ENCODE peak calls at places on chromosomes 7 and 10, in five cellular contexts. One of them, this sample, is unnamed.

GRCh38 chr10:132681858-132682755 is 103.8 kb downstream of the NKX6-2 start:
- DNase-seq in NCI-H1092: no peak
- DNase-seq in NCI-H2081 treated with DMSO at 0.1 percent for 48 hours: no peak
- DNase-seq in left cardiac atrium: peak; percentile 10
- DNase-seq in kidney glomerular epithelial cell: no peak
- DNase-seq in this sample: no peak

GRCh38 chr10:63166742-63167258 is 33.7 kb downstream of the NRBF2 start:
- DNase-seq in NCI-H1092: peak; percentile 43
- DNase-seq in NCI-H2081 treated with DMSO at 0.1 percent for 48 hours: peak; percentile 14
- DNase-seq in left cardiac atrium: no peak
- DNase-seq in kidney glomerular epithelial cell: peak; percentile 75
- DNase-seq in this sample: peak; percentile 81

GRCh38 chr10:126872768-126873167 is 32.5 kb upstream of the DOCK1 start:
- DNase-seq in NCI-H1092: no peak
- DNase-seq in NCI-H2081 treated with DMSO at 0.1 percent for 48 hours: no peak
- DNase-seq in left cardiac atrium: no peak
- DNase-seq in kidney glomerular epithelial cell: no peak
- DNase-seq in this sample: no peak

GRCh38 chr7:70415179-70415972 is 716.6 kb upstream of the GALNT17 start:
- DNase-seq in NCI-H1092: no peak
- DNase-seq in NCI-H2081 treated with DMSO at 0.1 percent for 48 hours: no peak
- DNase-seq in left cardiac atrium: no peak
- DNase-seq in kidney glomerular epithelial cell: no peak
- DNase-seq in this sample: peak; percentile 13

GRCh38 chr10:98403812-98404504 is 11.0 kb downstream of the PYROXD2 start:
- DNase-seq in NCI-H1092: no peak
- DNase-seq in NCI-H2081 treated with DMSO at 0.1 percent for 48 hours: no peak
- DNase-seq in left cardiac atrium: no peak
- DNase-seq in kidney glomerular epithelial cell: no peak
- DNase-seq in this sample: peak; percentile 77

GRCh38 chr10:127849896-127850295 is 42.8 kb downstream of the CLRN3 start:
- DNase-seq in NCI-H1092: no peak
- DNase-seq in NCI-H2081 treated with DMSO at 0.1 percent for 48 hours: no peak
- DNase-seq in left cardiac atrium: no peak
- DNase-seq in kidney glomerular epithelial cell: no peak
- DNase-seq in this sample: no peak

GRCh38 chr10:3757250-3757637 is 27.8 kb downstream of the KLF6 start:
- DNase-seq in NCI-H1092: no peak
- DNase-seq in NCI-H2081 treated with DMSO at 0.1 percent for 48 hours: no peak
- DNase-seq in left cardiac atrium: no peak
- DNase-seq in kidney glomerular epithelial cell: no peak
- DNase-seq in this sample: peak; percentile 53

GRCh38 chr7:17506090-17506489 is 207.6 kb downstream of the AHR start:
- DNase-seq in NCI-H1092: no peak
- DNase-seq in NCI-H2081 treated with DMSO at 0.1 percent for 48 hours: no peak
- DNase-seq in left cardiac atrium: no peak
- DNase-seq in kidney glomerular epithelial cell: no peak
- DNase-seq in this sample: peak; percentile 77

GRCh38 chr7:4880218-4880617 is 3.3 kb downstream of the RADIL start:
- DNase-seq in NCI-H1092: no peak
- DNase-seq in NCI-H2081 treated with DMSO at 0.1 percent for 48 hours: no peak
- DNase-seq in left cardiac atrium: no peak
- DNase-seq in kidney glomerular epithelial cell: no peak
- DNase-seq in this sample: no peak

GRCh38 chr7:151631149-151631967 is 111.7 kb upstream of the RHEB start:
- DNase-seq in NCI-H1092: peak; percentile 28
- DNase-seq in NCI-H2081 treated with DMSO at 0.1 percent for 48 hours: no peak
- DNase-seq in left cardiac atrium: no peak
- DNase-seq in kidney glomerular epithelial cell: peak; percentile 44
- DNase-seq in this sample: peak; percentile 50

GRCh38 chr10:91589015-91589655 is 43.7 kb downstream of the PPP1R3C start:
- DNase-seq in NCI-H1092: no peak
- DNase-seq in NCI-H2081 treated with DMSO at 0.1 percent for 48 hours: no peak
- DNase-seq in left cardiac atrium: peak; percentile 55
- DNase-seq in kidney glomerular epithelial cell: peak; percentile 38
- DNase-seq in this sample: no peak

GRCh38 chr7:82624337-82624736 is 180.8 kb upstream of the CACNA2D1 start:
- DNase-seq in NCI-H1092: no peak
- DNase-seq in NCI-H2081 treated with DMSO at 0.1 percent for 48 hours: no peak
- DNase-seq in left cardiac atrium: no peak
- DNase-seq in kidney glomerular epithelial cell: no peak
- DNase-seq in this sample: no peak

GRCh38 chr10:75395955-75396860 is 5.4 kb downstream of the ZNF503 start:
- DNase-seq in NCI-H1092: no peak
- DNase-seq in NCI-H2081 treated with DMSO at 0.1 percent for 48 hours: no peak
- DNase-seq in left cardiac atrium: peak; percentile 37
- DNase-seq in kidney glomerular epithelial cell: peak; percentile 63
- DNase-seq in this sample: no peak

GRCh38 chr7:111329367-111330234 is 232.7 kb downstream of the IMMP2L start:
- DNase-seq in NCI-H1092: no peak
- DNase-seq in NCI-H2081 treated with DMSO at 0.1 percent for 48 hours: no peak
- DNase-seq in left cardiac atrium: no peak
- DNase-seq in kidney glomerular epithelial cell: no peak
- DNase-seq in this sample: peak; percentile 21

GRCh38 chr7:114412548-114412947 is 2.1 kb upstream of the FOXP2 start:
- DNase-seq in NCI-H1092: peak; percentile 11
- DNase-seq in NCI-H2081 treated with DMSO at 0.1 percent for 48 hours: peak; percentile 73
- DNase-seq in left cardiac atrium: no peak
- DNase-seq in kidney glomerular epithelial cell: no peak
- DNase-seq in this sample: no peak

GRCh38 chr7:36949711-36950600 is 225.7 kb upstream of the AOAH start:
- DNase-seq in NCI-H1092: no peak
- DNase-seq in NCI-H2081 treated with DMSO at 0.1 percent for 48 hours: no peak
- DNase-seq in left cardiac atrium: no peak
- DNase-seq in kidney glomerular epithelial cell: no peak
- DNase-seq in this sample: no peak

GRCh38 chr10:110918633-110919348 is at the start of gene BBIP1:
- DNase-seq in NCI-H1092: peak; percentile 98
- DNase-seq in NCI-H2081 treated with DMSO at 0.1 percent for 48 hours: peak; percentile 91
- DNase-seq in left cardiac atrium: no peak
- DNase-seq in kidney glomerular epithelial cell: peak; percentile 100
- DNase-seq in this sample: peak; percentile 96

GRCh38 chr10:103353281-103353680 is 2.3 kb upstream of the PCGF6 start:
- DNase-seq in NCI-H1092: no peak
- DNase-seq in NCI-H2081 treated with DMSO at 0.1 percent for 48 hours: no peak
- DNase-seq in left cardiac atrium: no peak
- DNase-seq in kidney glomerular epithelial cell: peak; percentile 1
- DNase-seq in this sample: peak; percentile 12

GRCh38 chr10:64210211-64210610 is 689.0 kb downstream of the REEP3 start:
- DNase-seq in NCI-H1092: no peak
- DNase-seq in NCI-H2081 treated with DMSO at 0.1 percent for 48 hours: no peak
- DNase-seq in left cardiac atrium: no peak
- DNase-seq in kidney glomerular epithelial cell: no peak
- DNase-seq in this sample: no peak

GRCh38 chr7:151083071-151083823 is at the start of gene TMUB1:
- DNase-seq in NCI-H1092: peak; percentile 61
- DNase-seq in NCI-H2081 treated with DMSO at 0.1 percent for 48 hours: no peak
- DNase-seq in left cardiac atrium: peak; percentile 89
- DNase-seq in kidney glomerular epithelial cell: peak; percentile 67
- DNase-seq in this sample: peak; percentile 87

GRCh38 chr10:3484306-3485187 is 300.5 kb downstream of the KLF6 start:
- DNase-seq in NCI-H1092: no peak
- DNase-seq in NCI-H2081 treated with DMSO at 0.1 percent for 48 hours: no peak
- DNase-seq in left cardiac atrium: no peak
- DNase-seq in kidney glomerular epithelial cell: peak; percentile 32
- DNase-seq in this sample: peak; percentile 89

GRCh38 chr10:101956105-101956504 is 99.9 kb downstream of the ARMH3 start:
- DNase-seq in NCI-H1092: no peak
- DNase-seq in NCI-H2081 treated with DMSO at 0.1 percent for 48 hours: no peak
- DNase-seq in left cardiac atrium: no peak
- DNase-seq in kidney glomerular epithelial cell: no peak
- DNase-seq in this sample: no peak

GRCh38 chr7:140079121-140079536 is 16.4 kb upstream of the PARP12 start:
- DNase-seq in NCI-H1092: no peak
- DNase-seq in NCI-H2081 treated with DMSO at 0.1 percent for 48 hours: no peak
- DNase-seq in left cardiac atrium: no peak
- DNase-seq in kidney glomerular epithelial cell: no peak
- DNase-seq in this sample: no peak

GRCh38 chr7:20301311-20301939 is 29.3 kb upstream of the ITGB8 start:
- DNase-seq in NCI-H1092: no peak
- DNase-seq in NCI-H2081 treated with DMSO at 0.1 percent for 48 hours: no peak
- DNase-seq in left cardiac atrium: no peak
- DNase-seq in kidney glomerular epithelial cell: no peak
- DNase-seq in this sample: peak; percentile 71

This sample was measured in GM12865.